ENCODE peak calls at places on chromosomes 13 and 19, in four cellular contexts. X, D, J and L are unnamed samples.
A peak's percentile ranks its signal among the peaks of the same experiment; 100 is the strongest.

GRCh38 chr13:110408286-110408685 is 101.2 kb downstream of the COL4A2 start:
- DNase-seq in D (no peak), J (no peak), X (no peak), L (no peak)

GRCh38 chr13:92224825-92225224 is 826.4 kb downstream of the GPC5 start:
- DNase-seq in D (no peak), X (peak; percentile 9), J (no peak), L (no peak)

GRCh38 chr19:3573162-3573857 is 566 bp downstream of the HMG20B start:
- DNase-seq in X (no peak), J (no peak), D (no peak), L (no peak)

GRCh38 chr19:29875931-29876330 is 64.1 kb downstream of the CCNE1 start:
- DNase-seq in X (no peak), J (no peak), D (no peak), L (no peak)

GRCh38 chr13:65461590-65461989 is 1768.5 kb downstream of the PCDH9 start:
- DNase-seq in X (peak; percentile 36), J (no peak), D (no peak), L (no peak)

GRCh38 chr13:29110003-29110402 is 289.9 kb downstream of the MTUS2 start:
- DNase-seq in J (no peak), D (no peak), X (no peak), L (no peak)

GRCh38 chr19:31905980-31906948 is 439.1 kb upstream of the ZNF507 start:
- DNase-seq in J (peak; percentile 65), D (no peak), X (no peak), L (no peak)

GRCh38 chr19:16726916-16727315 is 7.3 kb downstream of the NWD1 start:
- DNase-seq in J (no peak), X (no peak), D (no peak), L (no peak)

GRCh38 chr19:31054430-31054829 is 294.8 kb downstream of the TSHZ3 start:
- DNase-seq in J (no peak), X (peak; percentile 78), D (no peak), L (peak; percentile 80)

GRCh38 chr13:74761794-74762193 is 627.6 kb upstream of the KLF12 start:
- DNase-seq in D (no peak), J (no peak), X (peak; percentile 45), L (no peak)

GRCh38 chr19:18057557-18057956 is 29.2 kb downstream of the IL12RB1 start:
- DNase-seq in J (peak; percentile 31), X (peak; percentile 21), D (no peak), L (no peak)

GRCh38 chr13:37595162-37595561 is 3.4 kb downstream of the POSTN start:
- DNase-seq in D (no peak), J (no peak), X (peak; percentile 75), L (no peak)

GRCh38 chr19:47176627-47177090 is 46.0 kb downstream of the SAE1 start:
- DNase-seq in J (no peak), X (peak; percentile 96), D (no peak), L (no peak)

GRCh38 chr13:25928941-25929505 is 122.8 kb downstream of the SHISA2 start:
- DNase-seq in J (no peak), D (no peak), X (no peak), L (no peak)

GRCh38 chr19:7506385-7507328 is 9.2 kb upstream of the ZNF358 start:
- DNase-seq in D (peak; percentile 82), J (peak; percentile 77), X (peak; percentile 95), L (peak; percentile 72)
- H3K4me3 ChIP-seq in D (peak overlapping the region; percentile 51), J (no peak overlapping the region), X (no peak overlapping the region), L (no peak overlapping the region)

DNA sequence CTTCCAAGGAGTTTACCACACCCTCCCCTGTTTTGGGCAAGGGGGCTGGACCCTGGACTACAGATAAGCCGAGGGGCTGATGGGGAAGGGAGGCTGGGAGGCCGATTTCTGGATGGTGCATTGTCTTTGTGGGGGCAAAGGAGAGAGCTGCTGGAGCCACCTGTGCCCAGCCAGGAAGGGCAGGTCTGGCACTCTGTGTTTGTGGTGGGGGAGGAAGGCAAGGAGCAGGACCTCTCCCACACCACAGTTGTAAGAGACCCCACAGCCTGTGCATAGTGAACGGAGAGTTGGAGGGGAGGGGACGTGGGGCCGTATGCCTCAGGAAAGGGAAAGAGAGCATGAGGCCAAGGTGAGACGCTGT is 16.0 kb upstream of the PRR19 start:
- DNase-seq in X (no peak), D (no peak), J (no peak), L (no peak)
- H3K4me3 ChIP-seq in X (peak overlapping the region; percentile 76), D (no peak overlapping the region), J (no peak overlapping the region), L (no peak overlapping the region)

GRCh38 chr19:13977803-13978202 is 25.5 kb downstream of the DCAF15 start:
- DNase-seq in J (no peak), D (no peak), X (no peak), L (no peak)
- H3K4me3 ChIP-seq in J (no peak overlapping the region), D (no peak overlapping the region), X (no peak overlapping the region), L (no peak overlapping the region)

GRCh38 chr13:113448885-113449692 is 4.2 kb downstream of the ADPRHL1 start:
- DNase-seq in J (peak; percentile 53), X (peak; percentile 22), D (peak; percentile 69), L (peak; percentile 99)
- H3K4me3 ChIP-seq in J (peak overlapping the region; percentile 16), X (peak overlapping the region; percentile 5), D (peak overlapping the region; percentile 73), L (peak overlapping the region; percentile 85)

GRCh38 chr19:43380008-43380407 is 26.5 kb downstream of the CD177 start:
- DNase-seq in J (no peak), D (no peak), X (no peak), L (no peak)
- H3K4me3 ChIP-seq in J (no peak overlapping the region), D (no peak overlapping the region), X (no peak overlapping the region), L (no peak overlapping the region)

GRCh38 chr13:50914301-50914700 is 4.7 kb downstream of the RNASEH2B start:
- DNase-seq in X (peak; percentile 4), D (no peak), J (no peak), L (no peak)
- H3K4me3 ChIP-seq in X (no peak overlapping the region), D (no peak overlapping the region), J (no peak overlapping the region), L (no peak overlapping the region)

GRCh38 chr19:58551123-58551497 is 3.8 kb downstream of the CHMP2A start:
- DNase-seq in X (no peak), D (no peak), J (no peak), L (no peak)
- H3K4me3 ChIP-seq in X (no peak overlapping the region), D (no peak overlapping the region), J (no peak overlapping the region), L (no peak overlapping the region)

GRCh38 chr13:83182845-83183244 is 699.4 kb downstream of the SLITRK1 start:
- DNase-seq in J (no peak), D (no peak), X (no peak), L (no peak)
- H3K4me3 ChIP-seq in J (no peak overlapping the region), D (no peak overlapping the region), X (no peak overlapping the region), L (no peak overlapping the region)